ENCODE peak calls at places on chromosome 19, in five cellular contexts. G is WERI-Rb-1, P is T-helper 9 cell, O is uterus, Y is retina. X is an unnamed sample.
A peak's percentile ranks its signal among the peaks of the same experiment; 100 is the strongest.

GRCh38 chr19:49592486-49593232 is 1.7 kb downstream of the PRR12 start:
- DNase-seq in O (no peak), G (no peak), P (no peak), Y (no peak), X (no peak)

GRCh38 chr19:32168606-32169005 is 176.8 kb upstream of the ZNF507 start:
- DNase-seq in O (no peak), G (no peak), Y (no peak), P (no peak), X (no peak)

GRCh38 chr19:39671739-39672363 is 16.1 kb downstream of the LGALS16 start:
- DNase-seq in G (peak; percentile 40), P (peak; percentile 7), O (no peak), Y (peak; percentile 50), X (peak; percentile 26)

GRCh38 chr19:46656541-46656940 is 4.4 kb downstream of the DACT3 start:
- DNase-seq in Y (no peak), P (no peak), G (no peak), O (no peak), X (no peak)

GRCh38 chr19:5804516-5805464 is at the start of gene NRTN:
- DNase-seq in Y (no peak), O (no peak), P (peak; percentile 57), G (peak; percentile 57), X (no peak)

GRCh38 chr19:10305139-10305806 is 4.3 kb downstream of the ZGLP1 start:
- DNase-seq in G (peak; percentile 88), P (no peak), O (no peak), Y (no peak), X (peak; percentile 55)

GRCh38 chr19:41320185-41320518 is 10.2 kb downstream of the CCDC97 start:
- DNase-seq in G (no peak), P (no peak), Y (no peak), O (no peak), X (no peak)

GRCh38 chr19:45876411-45877197 is 9.3 kb downstream of the IRF2BP1 start:
- DNase-seq in G (no peak), O (no peak), P (peak; percentile 13), Y (peak; percentile 46), X (peak; percentile 41)

GRCh38 chr19:49767380-49767779 is 579 bp downstream of the AP2A1 start:
- DNase-seq in O (no peak), P (no peak), G (no peak), Y (peak; percentile 21), X (no peak)

GRCh38 chr19:1104452-1105216 is 840 bp downstream of the GPX4 start:
- DNase-seq in P (peak; percentile 71), O (peak; percentile 70), Y (peak; percentile 81), G (peak; percentile 79), X (peak; percentile 76)

GRCh38 chr19:31648347-31648746 is 299.1 kb upstream of the TSHZ3 start:
- DNase-seq in O (no peak), Y (no peak), G (no peak), P (no peak), X (no peak)

GRCh38 chr19:3655402-3656072 is 28.9 kb upstream of the CACTIN start:
- DNase-seq in G (peak; percentile 98), P (no peak), Y (no peak), O (peak; percentile 75), X (no peak)

X was measured in heart right ventricle.